ENCODE peak calls at places on chromosomes 11 and 22, in nine cellular contexts. U is PC-3; R is dorsolateral prefrontal cortex; T is CD8-positive, alpha-beta T cell; B is left ventricle myocardium inferior; N is brain microvascular endothelial cell; O is body of pancreas; V is NB4; J is AG04450. H is an unnamed sample.

GRCh38 chr11:102831128-102831708 is 12.2 kb downstream of the MMP3 start:
- DNase-seq in V (no peak), B (no peak), R (no peak), O (peak; percentile 24), J (no peak), U (no peak), T (no peak), N (peak; percentile 51), H (no peak)

GRCh38 chr22:44037519-44038370 is 13.6 kb downstream of the PARVB start:
- DNase-seq in U (peak; percentile 90), N (peak; percentile 90), O (peak; percentile 29), B (no peak), J (peak; percentile 86), T (no peak), R (no peak), V (no peak), H (peak; percentile 75)

GRCh38 chr11:7533199-7534029 is 19.6 kb downstream of the PPFIBP2 start:
- DNase-seq in T (no peak), J (no peak), N (no peak), O (no peak), R (no peak), B (no peak), V (no peak), U (no peak), H (no peak)

GRCh38 chr11:110091995-110092576 is 1.1 kb upstream of the ZC3H12C start:
- DNase-seq in T (no peak), B (no peak), R (peak; percentile 42), N (no peak), V (peak; percentile 4), O (no peak), U (peak; percentile 72), J (no peak), H (no peak)

GRCh38 chr11:94504689-94505293 is 7.5 kb upstream of the C11orf97 start:
- DNase-seq in T (no peak), B (no peak), V (peak; percentile 75), J (peak; percentile 34), U (peak; percentile 90), R (no peak), N (peak; percentile 61), O (no peak), H (no peak)

GRCh38 chr11:112958670-112959069 is 2.5 kb upstream of the NCAM1 start:
- DNase-seq in O (no peak), B (no peak), J (no peak), V (no peak), T (no peak), U (peak; percentile 16), N (no peak), R (no peak), H (no peak)

GRCh38 chr11:88335284-88335683 is 2.3 kb downstream of the CTSC start:
- DNase-seq in N (no peak), R (no peak), O (no peak), J (no peak), V (peak; percentile 51), B (no peak), T (no peak), U (peak; percentile 6), H (no peak)

GRCh38 chr11:73141309-73142127 is 600 bp downstream of the FCHSD2 start:
- DNase-seq in U (peak; percentile 62), T (peak; percentile 31), R (peak; percentile 34), J (no peak), O (peak; percentile 74), N (peak; percentile 52), B (peak; percentile 83), V (peak; percentile 93), H (no peak)

GRCh38 chr11:33063326-33063775 is 24.0 kb downstream of the TCP11L1 start:
- DNase-seq in V (peak; percentile 54), O (no peak), N (peak; percentile 20), R (no peak), U (no peak), B (no peak), J (no peak), T (no peak), H (no peak)

GRCh38 chr11:17563248-17563647 is 16.2 kb downstream of the OTOG start:
- DNase-seq in R (no peak), O (no peak), J (no peak), T (no peak), B (no peak), N (no peak), U (peak; percentile 21), V (peak; percentile 52), H (no peak)

GRCh38 chr11:1505480-1505879 is 18.9 kb upstream of the MOB2 start:
- DNase-seq in J (no peak), O (no peak), T (no peak), V (no peak), N (no peak), U (no peak), R (no peak), B (peak; percentile 9), H (no peak)

GRCh38 chr22:17578129-17578754 is 14.9 kb downstream of the SLC25A18 start:
- DNase-seq in R (peak; percentile 84), J (no peak), T (no peak), U (peak; percentile 37), N (no peak), O (peak; percentile 84), B (peak; percentile 59), V (no peak), H (no peak)

GRCh38 chr22:42905217-42905616 is 48.1 kb upstream of the ARFGAP3 start:
- DNase-seq in V (no peak), O (no peak), R (no peak), N (no peak), B (peak; percentile 67), J (no peak), T (no peak), U (no peak), H (no peak)

DNA sequence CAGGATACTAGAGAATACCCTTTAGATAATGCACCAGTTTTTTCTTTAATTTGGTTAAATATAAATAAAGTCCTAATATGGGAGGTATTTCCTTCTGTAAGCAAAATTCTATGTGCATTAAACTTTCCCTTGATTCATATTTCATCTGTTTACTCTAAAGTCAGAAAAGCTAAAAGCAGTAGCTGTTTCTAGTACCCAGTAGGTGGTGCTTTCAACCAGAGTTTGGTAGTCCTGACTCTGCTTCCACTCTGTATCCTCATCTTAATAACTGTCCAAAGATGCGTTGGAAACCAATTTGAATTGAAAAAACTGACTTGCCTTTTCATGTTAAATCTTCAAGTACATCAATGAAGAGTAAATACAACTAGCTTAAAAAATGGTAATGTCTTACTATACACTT is 1065.2 kb downstream of the JRKL start:
- DNase-seq in B (no peak), T (no peak), U (peak; percentile 43), J (no peak), R (no peak), O (no peak), V (peak; percentile 12), N (peak; percentile 37), H (no peak)
- TF ChIP-seq CTCF in B (peak; percentile 59), T (no peak), U (peak; percentile 61), J (peak; percentile 4), R (peak; percentile 52), O (no peak), V (no peak), N (peak; percentile 72), H (no peak)

GRCh38 chr11:114291847-114292680 is 4.1 kb upstream of the NNMT start:
- DNase-seq in N (peak; percentile 83), O (no peak), J (no peak), V (no peak), R (no peak), T (no peak), U (peak; percentile 70), B (no peak), H (peak; percentile 76)
- H3K4me3 ChIP-seq in N (no peak overlapping the region), O (no peak overlapping the region), J (peak overlapping the region; percentile 21), V (no peak overlapping the region), R (no peak overlapping the region), T (no peak overlapping the region), U (no peak overlapping the region), B (peak overlapping the region; percentile 29), H (no peak overlapping the region)

GRCh38 chr11:2929880-2930704 is 872 bp upstream of the PHLDA2 start:
- DNase-seq in B (no peak), J (peak; percentile 18), R (no peak), T (no peak), N (peak; percentile 70), U (peak; percentile 72), O (peak; percentile 46), V (peak; percentile 72), H (no peak)
- TF ChIP-seq CTCF in B (no peak), J (peak; percentile 53), R (no peak), T (peak; percentile 46), N (peak; percentile 45), U (no peak), O (no peak), V (peak; percentile 59), H (peak; percentile 59)

GRCh38 chr22:45776313-45776585 is 104.6 kb downstream of the ATXN10 start:
- DNase-seq in N (no peak), R (no peak), T (no peak), B (no peak), U (no peak), V (no peak), O (no peak), J (no peak), H (no peak)
- H3K4me3 ChIP-seq in N (no peak overlapping the region), R (no peak overlapping the region), T (no peak overlapping the region), B (no peak overlapping the region), U (no peak overlapping the region), V (no peak overlapping the region), O (no peak overlapping the region), J (no peak overlapping the region), H (no peak overlapping the region)

GRCh38 chr11:80320765-80321164 is 879.9 kb upstream of the TENM4 start:
- DNase-seq in N (no peak), B (no peak), U (peak; percentile 23), R (no peak), T (no peak), J (no peak), O (no peak), V (peak; percentile 22), H (no peak)
- TF ChIP-seq CTCF in N (peak; percentile 60), B (peak; percentile 21), U (peak; percentile 64), R (peak; percentile 24), T (no peak), J (peak; percentile 33), O (no peak), V (peak; percentile 57), H (no peak)

H was measured in AG04449.